ENCODE peak calls at places on chromosomes 1 and 21, in four cellular contexts. One of them, this sample, is unnamed.

GRCh38 chr21:32966120-32966519 is 59.6 kb upstream of the OLIG2 start:
- DNase-seq in stomach: no peak
- DNase-seq in adrenal gland: no peak
- DNase-seq in astrocyte of the spinal cord: no peak
- DNase-seq in this sample: no peak

GRCh38 chr1:2468041-2468472 is 8.0 kb upstream of the PLCH2 start:
- DNase-seq in astrocyte of the spinal cord: peak; percentile 20
- DNase-seq in stomach: no peak
- DNase-seq in adrenal gland: no peak
- DNase-seq in this sample: peak; percentile 62

GRCh38 chr1:158003409-158003805 is 10.0 kb downstream of the KIRREL1 start:
- DNase-seq in astrocyte of the spinal cord: no peak
- DNase-seq in adrenal gland: peak; percentile 46
- DNase-seq in stomach: no peak
- DNase-seq in this sample: no peak

GRCh38 chr1:44670751-44671640 is 3.3 kb downstream of the TMEM53 start:
- DNase-seq in adrenal gland: no peak
- DNase-seq in astrocyte of the spinal cord: no peak
- DNase-seq in stomach: no peak
- DNase-seq in this sample: no peak

GRCh38 chr1:44010935-44011610 is 19.7 kb downstream of the CCDC24 start:
- DNase-seq in astrocyte of the spinal cord: no peak
- DNase-seq in stomach: no peak
- DNase-seq in adrenal gland: no peak
- DNase-seq in this sample: no peak

GRCh38 chr1:245956225-245956624 is 550.9 kb downstream of the SMYD3 start:
- DNase-seq in adrenal gland: no peak
- DNase-seq in astrocyte of the spinal cord: no peak
- DNase-seq in stomach: no peak
- DNase-seq in this sample: peak; percentile 30

GRCh38 chr21:15065381-15066230 is 806 bp upstream of the NRIP1 start:
- DNase-seq in astrocyte of the spinal cord: peak; percentile 83
- DNase-seq in adrenal gland: peak; percentile 94
- DNase-seq in stomach: peak; percentile 68
- DNase-seq in this sample: peak; percentile 78

GRCh38 chr1:229147086-229147485 is 123.8 kb upstream of the RAB4A start:
- DNase-seq in astrocyte of the spinal cord: no peak
- DNase-seq in adrenal gland: no peak
- DNase-seq in stomach: no peak
- DNase-seq in this sample: no peak

GRCh38 chr1:160353223-160353622 is 10.0 kb downstream of the NCSTN start:
- DNase-seq in astrocyte of the spinal cord: no peak
- DNase-seq in adrenal gland: no peak
- DNase-seq in stomach: no peak
- DNase-seq in this sample: no peak

GRCh38 chr1:41661428-41662060 is 177.1 kb upstream of the EDN2 start:
- DNase-seq in adrenal gland: no peak
- DNase-seq in astrocyte of the spinal cord: no peak
- DNase-seq in stomach: no peak
- DNase-seq in this sample: no peak

GRCh38 chr1:234900601-234901000 is 228.0 kb downstream of the TOMM20 start:
- DNase-seq in astrocyte of the spinal cord: no peak
- DNase-seq in adrenal gland: no peak
- DNase-seq in stomach: no peak
- DNase-seq in this sample: no peak

GRCh38 chr1:11913291-11913690 is 12.9 kb downstream of the KIAA2013 start:
- DNase-seq in astrocyte of the spinal cord: no peak
- DNase-seq in adrenal gland: no peak
- DNase-seq in stomach: no peak
- DNase-seq in this sample: no peak

GRCh38 chr21:21436012-21436545 is 437.9 kb downstream of the NCAM2 start:
- DNase-seq in adrenal gland: no peak
- DNase-seq in astrocyte of the spinal cord: peak; percentile 73
- DNase-seq in stomach: no peak
- DNase-seq in this sample: peak; percentile 32

GRCh38 chr1:39130297-39130696 is 74.2 kb upstream of the MACF1 start:
- DNase-seq in adrenal gland: no peak
- DNase-seq in astrocyte of the spinal cord: peak; percentile 87
- DNase-seq in stomach: no peak
- DNase-seq in this sample: peak; percentile 84

GRCh38 chr1:43039228-43040055 is 80.8 kb upstream of the SLC2A1 start:
- DNase-seq in adrenal gland: no peak
- DNase-seq in astrocyte of the spinal cord: no peak
- DNase-seq in stomach: no peak
- DNase-seq in this sample: no peak

GRCh38 chr1:7583291-7584096 is 187.6 kb upstream of the VAMP3 start:
- DNase-seq in adrenal gland: no peak
- DNase-seq in stomach: no peak
- DNase-seq in astrocyte of the spinal cord: no peak
- DNase-seq in this sample: no peak

GRCh38 chr1:186530104-186530503 is 69.2 kb upstream of the PDC start:
- DNase-seq in astrocyte of the spinal cord: peak; percentile 15
- DNase-seq in stomach: no peak
- DNase-seq in adrenal gland: no peak
- DNase-seq in this sample: peak; percentile 65

GRCh38 chr1:224459051-224459450 is 24.5 kb upstream of the WDR26 start:
- DNase-seq in adrenal gland: no peak
- DNase-seq in astrocyte of the spinal cord: no peak
- DNase-seq in stomach: no peak
- DNase-seq in this sample: no peak

GRCh38 chr1:86542626-86543025 is 4.3 kb upstream of the CLCA4 start:
- DNase-seq in adrenal gland: no peak
- DNase-seq in astrocyte of the spinal cord: peak; percentile 23
- DNase-seq in stomach: no peak
- DNase-seq in this sample: peak; percentile 7

GRCh38 chr1:168234846-168235547 is 9.2 kb downstream of the SFT2D2 start:
- DNase-seq in stomach: no peak
- DNase-seq in adrenal gland: no peak
- DNase-seq in astrocyte of the spinal cord: peak; percentile 24
- DNase-seq in this sample: peak; percentile 30

GRCh38 chr21:42538479-42539275 is 25.0 kb downstream of the SLC37A1 start:
- DNase-seq in astrocyte of the spinal cord: no peak
- DNase-seq in stomach: no peak
- DNase-seq in adrenal gland: peak; percentile 43
- DNase-seq in this sample: no peak

GRCh38 chr1:31981976-31982375 is 31.7 kb upstream of the KHDRBS1 start:
- DNase-seq in astrocyte of the spinal cord: no peak
- DNase-seq in adrenal gland: no peak
- DNase-seq in stomach: no peak
- DNase-seq in this sample: no peak

GRCh38 chr1:9434247-9434646 is 105.0 kb upstream of the SLC25A33 start:
- DNase-seq in astrocyte of the spinal cord: no peak
- DNase-seq in stomach: no peak
- DNase-seq in adrenal gland: no peak
- DNase-seq in this sample: no peak

GRCh38 chr1:65310078-65310587 is 790 bp downstream of the DNAJC6 start:
- DNase-seq in astrocyte of the spinal cord: no peak
- DNase-seq in adrenal gland: peak; percentile 70
- DNase-seq in stomach: no peak
- DNase-seq in this sample: no peak

GRCh38 chr1:5794279-5794678 is 197.9 kb downstream of the NPHP4 start:
- DNase-seq in adrenal gland: no peak
- DNase-seq in stomach: no peak
- DNase-seq in astrocyte of the spinal cord: no peak
- DNase-seq in this sample: no peak

GRCh38 chr1:41811051-41811795 is 107.5 kb downstream of the HIVEP3 start:
- DNase-seq in adrenal gland: no peak
- DNase-seq in stomach: no peak
- DNase-seq in astrocyte of the spinal cord: peak; percentile 48
- DNase-seq in this sample: peak; percentile 24

GRCh38 chr21:38958940-38959685 is 153.4 kb downstream of the ETS2 start:
- DNase-seq in stomach: no peak
- DNase-seq in astrocyte of the spinal cord: peak; percentile 56
- DNase-seq in adrenal gland: peak; percentile 73
- DNase-seq in this sample: peak; percentile 87

GRCh38 chr1:1302006-1302430 is 5.7 kb downstream of the ACAP3 start:
- DNase-seq in adrenal gland: no peak
- DNase-seq in astrocyte of the spinal cord: no peak
- DNase-seq in stomach: no peak
- DNase-seq in this sample: no peak

GRCh38 chr1:103523346-103523745 is 2.2 kb upstream of the RNPC3 start:
- DNase-seq in astrocyte of the spinal cord: no peak
- DNase-seq in stomach: no peak
- DNase-seq in adrenal gland: no peak
- DNase-seq in this sample: no peak

GRCh38 chr1:52237430-52237829 is 95.5 kb downstream of the ZFYVE9 start:
- DNase-seq in adrenal gland: no peak
- DNase-seq in stomach: no peak
- DNase-seq in astrocyte of the spinal cord: peak; percentile 77
- DNase-seq in this sample: peak; percentile 74

GRCh38 chr1:114107474-114108175 is 46.0 kb downstream of the SYT6 start:
- DNase-seq in astrocyte of the spinal cord: no peak
- DNase-seq in stomach: no peak
- DNase-seq in adrenal gland: peak; percentile 63
- DNase-seq in this sample: no peak

GRCh38 chr1:40703316-40703715 is 11.8 kb downstream of the NFYC start:
- DNase-seq in astrocyte of the spinal cord: peak; percentile 85
- DNase-seq in stomach: no peak
- DNase-seq in adrenal gland: no peak
- DNase-seq in this sample: peak; percentile 43

GRCh38 chr1:234969011-234969441 is 159.6 kb downstream of the TOMM20 start:
- DNase-seq in adrenal gland: peak; percentile 52
- DNase-seq in stomach: no peak
- DNase-seq in astrocyte of the spinal cord: no peak
- DNase-seq in this sample: no peak

GRCh38 chr1:109530457-109531204 is 9.0 kb upstream of the GPR61 start:
- DNase-seq in astrocyte of the spinal cord: no peak
- DNase-seq in adrenal gland: no peak
- DNase-seq in stomach: no peak
- DNase-seq in this sample: no peak

GRCh38 chr1:192104852-192105251 is 53.4 kb upstream of the RGS18 start:
- DNase-seq in astrocyte of the spinal cord: peak; percentile 74
- DNase-seq in adrenal gland: no peak
- DNase-seq in stomach: no peak
- DNase-seq in this sample: peak; percentile 74

GRCh38 chr1:91148641-91149069 is 126.8 kb upstream of the ZNF644 start:
- DNase-seq in astrocyte of the spinal cord: no peak
- DNase-seq in adrenal gland: no peak
- DNase-seq in stomach: no peak
- DNase-seq in this sample: no peak

GRCh38 chr1:241846862-241847539 is 1.0 kb upstream of the EXO1 start:
- DNase-seq in stomach: no peak
- DNase-seq in astrocyte of the spinal cord: no peak
- DNase-seq in adrenal gland: no peak
- DNase-seq in this sample: no peak
- H3K4me3 ChIP-seq in stomach: peak overlapping the region; percentile 64
- H3K4me3 ChIP-seq in astrocyte of the spinal cord: peak overlapping the region; percentile 95
- H3K4me3 ChIP-seq in adrenal gland: peak overlapping the region; percentile 87
- H3K4me3 ChIP-seq in this sample: peak overlapping the region; percentile 61

GRCh38 chr1:29121516-29121937 is 2.2 kb downstream of the TMEM200B start:
- DNase-seq in adrenal gland: no peak
- DNase-seq in astrocyte of the spinal cord: peak; percentile 6
- DNase-seq in stomach: no peak
- DNase-seq in this sample: peak; percentile 40
- TF ChIP-seq CTCF in adrenal gland: no peak
- TF ChIP-seq CTCF in astrocyte of the spinal cord: no peak
- TF ChIP-seq CTCF in stomach: peak; percentile 2
- TF ChIP-seq CTCF in this sample: no peak

DNA sequence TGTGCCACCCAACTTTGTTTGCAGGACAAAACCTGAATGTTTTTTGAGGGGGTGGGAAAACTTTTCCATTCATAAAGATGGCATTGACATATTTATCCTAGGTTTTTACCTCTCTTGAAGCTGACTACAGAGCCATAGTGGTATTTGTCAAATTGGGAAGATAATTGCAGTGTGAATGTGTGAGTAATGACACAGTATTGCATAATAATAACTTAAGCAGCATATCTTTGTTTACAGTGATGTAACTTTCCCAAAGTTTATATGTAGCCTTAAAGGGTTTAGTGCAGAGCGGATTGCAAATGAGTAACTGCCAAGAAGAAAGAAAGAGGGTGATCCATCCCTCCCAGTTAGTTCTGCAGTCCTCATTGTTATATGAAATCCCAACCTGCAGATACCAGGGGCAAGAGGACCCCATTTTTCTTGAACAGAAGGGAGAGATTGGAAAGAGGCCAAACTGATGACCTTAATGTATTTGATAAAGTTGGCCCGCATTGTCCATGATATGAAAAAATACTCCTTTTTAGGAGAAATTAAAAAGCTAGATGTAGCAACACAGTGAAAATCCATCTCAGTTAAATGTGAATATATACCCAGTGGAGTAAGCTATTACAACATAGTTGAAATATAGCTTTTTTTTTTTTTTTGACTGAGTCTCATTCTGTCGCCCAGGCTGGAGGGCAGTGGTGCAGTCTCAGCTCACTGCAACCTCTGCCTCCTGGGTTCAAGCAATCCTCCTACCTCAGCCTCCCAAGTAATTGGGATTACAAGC is 23.7 kb upstream of the NFIA start:
- DNase-seq in adrenal gland: no peak
- DNase-seq in astrocyte of the spinal cord: no peak
- DNase-seq in stomach: no peak
- DNase-seq in this sample: peak; percentile 26
- H3K4me3 ChIP-seq in adrenal gland: no peak overlapping the region
- H3K4me3 ChIP-seq in astrocyte of the spinal cord: no peak overlapping the region
- H3K4me3 ChIP-seq in stomach: no peak overlapping the region
- H3K4me3 ChIP-seq in this sample: no peak overlapping the region

DNA sequence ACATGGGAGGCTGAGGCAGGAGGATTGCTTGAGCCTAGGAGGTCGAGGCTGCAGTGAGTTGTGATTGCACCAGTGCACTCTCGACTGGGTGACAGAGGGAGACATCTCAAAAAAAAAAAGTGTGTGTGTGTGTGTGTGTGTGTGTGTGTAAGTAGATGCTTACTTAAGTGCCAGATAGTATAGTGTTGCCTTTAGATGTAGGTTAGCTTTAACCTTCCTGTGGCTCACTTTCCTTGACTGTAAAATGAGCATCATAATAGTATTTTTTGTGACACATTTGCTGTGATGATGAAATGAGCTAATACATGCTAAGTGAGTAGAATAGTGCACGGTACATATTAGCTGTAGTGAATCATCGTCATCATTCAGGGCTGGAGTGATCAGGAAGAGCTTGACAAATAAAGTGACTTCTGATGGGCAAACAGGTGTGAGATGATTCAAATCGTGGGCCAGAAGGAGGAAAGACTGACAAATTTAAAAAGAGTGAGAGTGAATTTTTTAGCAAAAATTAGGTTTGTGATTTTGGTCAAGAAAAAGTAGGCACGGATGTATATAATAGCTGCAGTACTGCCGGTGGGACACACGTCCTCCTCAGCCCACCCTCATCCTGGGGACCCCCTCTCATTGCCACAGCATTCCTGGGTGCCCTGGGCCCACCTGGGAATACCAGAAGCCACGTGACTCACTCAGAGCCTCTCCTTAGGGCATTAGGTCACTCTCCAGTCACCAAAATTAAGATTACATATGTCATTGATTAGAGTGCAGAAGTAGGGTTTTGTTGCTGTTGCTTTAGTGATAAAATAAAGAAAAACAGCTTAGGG is 33.9 kb downstream of the EIF2D start:
- DNase-seq in astrocyte of the spinal cord: no peak
- DNase-seq in adrenal gland: no peak
- DNase-seq in stomach: no peak
- DNase-seq in this sample: no peak
- TF ChIP-seq CTCF in astrocyte of the spinal cord: no peak
- TF ChIP-seq CTCF in adrenal gland: no peak
- TF ChIP-seq CTCF in stomach: no peak
- TF ChIP-seq CTCF in this sample: no peak